ENCODE peak calls at places on chromosomes 4 and X, in four cellular contexts. F, B, N and Y are unnamed samples.

GRCh38 chr4:166066936-166067335 is 193.9 kb downstream of the TLL1 start:
- DNase-seq in F (no peak), B (no peak), N (no peak), Y (no peak)

GRCh38 chrX:51641421-51642021 is 22.8 kb upstream of the CENPVL3 start:
- DNase-seq in N (peak), B (peak), F (no peak), Y (no peak)

GRCh38 chr4:3301450-3302163 is 8.8 kb downstream of the RGS12 start:
- DNase-seq in F (no peak), N (no peak), B (no peak), Y (no peak)

GRCh38 chr4:3030551-3031356 is 43.6 kb downstream of the HTT-AS start:
- DNase-seq in B (no peak), F (no peak), N (no peak), Y (no peak)

GRCh38 chrX:69231903-69232302 is 66.7 kb upstream of the PJA1 start:
- DNase-seq in F (no peak), N (no peak), B (no peak), Y (no peak)

GRCh38 chr4:3480528-3481112 is 17.5 kb downstream of the DOK7 start:
- DNase-seq in F (no peak), B (peak), N (peak), Y (peak)

GRCh38 chr4:86453044-86453501 is 93.2 kb upstream of the MAPK10 start:
- DNase-seq in N (peak), F (no peak), B (no peak), Y (peak)

GRCh38 chr4:182238355-182238931 is 4.8 kb upstream of the TENM3 start:
- DNase-seq in B (no peak), N (no peak), F (no peak), Y (no peak)

GRCh38 chr4:158314756-158315487 is 104.6 kb downstream of the TMEM144 start:
- DNase-seq in B (no peak), F (no peak), N (peak), Y (no peak)

GRCh38 chr4:12875640-12876243 is 608.4 kb downstream of the RAB28 start:
- DNase-seq in F (no peak), N (no peak), B (no peak), Y (no peak)

GRCh38 chrX:45849261-45849660 is 648.6 kb upstream of the DIPK2B start:
- DNase-seq in F (no peak), N (no peak), B (peak), Y (no peak)

GRCh38 chrX:133660356-133660755 is 245.1 kb upstream of the GPC4 start:
- DNase-seq in B (no peak), N (no peak), F (no peak), Y (no peak)

GRCh38 chr4:121140712-121141111 is 23.4 kb downstream of the TNIP3 start:
- DNase-seq in B (no peak), N (no peak), F (no peak), Y (no peak)

GRCh38 chrX:8868070-8868795 is 67.0 kb upstream of the FAM9A start:
- DNase-seq in B (no peak), F (no peak), N (no peak), Y (no peak)

GRCh38 chrX:109843963-109844751 is 111.1 kb upstream of the ACSL4 start:
- DNase-seq in F (no peak), N (no peak), B (no peak), Y (no peak)

GRCh38 chrX:149185087-149185486 is 320.0 kb downstream of the IDS start:
- DNase-seq in F (no peak), N (no peak), B (no peak), Y (no peak)

GRCh38 chr4:86221076-86221475 is 138.8 kb downstream of the MAPK10 start:
- DNase-seq in B (no peak), N (no peak), F (no peak), Y (no peak)

GRCh38 chr4:4364486-4365208 is 22.3 kb upstream of the NSG1 start:
- DNase-seq in B (no peak), N (no peak), F (no peak), Y (no peak)

GRCh38 chr4:10087152-10087791 is 29.3 kb downstream of the WDR1 start:
- DNase-seq in B (no peak), N (no peak), F (no peak), Y (no peak)

GRCh38 chr4:187663076-187663475 is 332.5 kb upstream of the ZFP42 start:
- DNase-seq in F (no peak), N (no peak), B (no peak), Y (no peak)

GRCh38 chrX:45699158-45699557 is 498.5 kb upstream of the DIPK2B start:
- DNase-seq in N (no peak), B (no peak), F (no peak), Y (no peak)

GRCh38 chr4:25638221-25638601 is 17.4 kb upstream of the SLC34A2 start:
- DNase-seq in F (no peak), N (no peak), B (no peak), Y (no peak)

GRCh38 chr4:17681921-17682566 is 67.6 kb downstream of the MED28 start:
- DNase-seq in B (no peak), N (no peak), F (no peak), Y (no peak)

GRCh38 chrX:119728487-119728886 is 29.9 kb upstream of the SOWAHD start:
- DNase-seq in B (peak), N (no peak), F (no peak), Y (no peak)

GRCh38 chr4:118076958-118077766 is 42.9 kb downstream of the NDST3 start:
- DNase-seq in B (peak), F (no peak), N (no peak), Y (no peak)

GRCh38 chr4:173041482-173041881 is 127.1 kb upstream of the GALNT7 start:
- DNase-seq in F (no peak), N (no peak), B (no peak), Y (no peak)

GRCh38 chr4:48681856-48682255 is 98.2 kb downstream of the FRYL start:
- DNase-seq in B (peak), N (no peak), F (no peak), Y (no peak)

GRCh38 chr4:2266181-2266580 is 4.3 kb upstream of the MXD4 start:
- DNase-seq in F (no peak), N (peak), B (no peak), Y (peak)

GRCh38 chr4:106587558-106587957 is 219.0 kb upstream of the GIMD1 start:
- DNase-seq in B (no peak), N (no peak), F (no peak), Y (no peak)

GRCh38 chr4:7649411-7649740 is 214.6 kb upstream of the PSAPL1 start:
- DNase-seq in F (no peak), B (no peak), N (no peak), Y (no peak)

GRCh38 chr4:102530986-102531385 is 29.8 kb downstream of the NFKB1 start:
- DNase-seq in F (no peak), N (no peak), B (no peak), Y (no peak)

GRCh38 chr4:139887962-139888735 is 222.5 kb downstream of the MGST2 start:
- DNase-seq in N (no peak), F (no peak), B (no peak), Y (no peak)

GRCh38 chrX:9341305-9342201 is 123.3 kb upstream of the TBL1X start:
- DNase-seq in B (peak), F (no peak), N (peak), Y (peak)

GRCh38 chr4:55830741-55831140 is 11.2 kb downstream of the EXOC1L start:
- DNase-seq in N (no peak), B (no peak), F (no peak), Y (no peak)

GRCh38 chrX:40297949-40298539 is 200.3 kb upstream of the BCOR start:
- DNase-seq in N (no peak), F (no peak), B (peak), Y (no peak)

GRCh38 chrX:30643313-30643821 is 9.9 kb upstream of the GK start:
- DNase-seq in F (no peak), N (no peak), B (no peak), Y (no peak)

DNA sequence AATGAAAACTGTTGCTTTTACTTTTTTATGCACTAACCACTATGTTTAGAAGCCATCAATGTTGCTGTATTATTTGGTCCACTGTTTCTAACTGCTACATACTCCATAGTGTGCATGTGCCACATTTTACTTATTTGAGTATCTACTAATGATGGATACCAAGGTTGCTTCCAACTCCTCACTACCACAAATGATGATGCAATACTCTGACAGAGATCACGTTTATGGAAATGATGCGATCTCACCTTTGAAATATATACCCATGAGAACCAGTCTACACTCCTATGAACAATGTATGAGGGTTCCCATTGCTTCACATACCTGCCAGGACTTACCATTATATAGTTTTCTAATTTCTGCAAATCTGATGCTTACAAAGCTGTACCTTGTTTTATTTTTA is 44.2 kb downstream of the HUWE1 start:
- DNase-seq in N (no peak), B (no peak), F (no peak), Y (no peak)
- TF ChIP-seq POLR2A in N (no peak), B (no peak), F (no peak), Y (no peak)

GRCh38 chr4:128056396-128056795 is 4.7 kb upstream of the LARP1B start:
- DNase-seq in N (no peak), B (no peak), F (no peak), Y (no peak)
- TF ChIP-seq POLR2A in N (no peak), B (no peak), F (no peak), Y (no peak)

GRCh38 chr4:184534511-184535391 is 60.4 kb upstream of the IRF2 start:
- DNase-seq in F (no peak), B (peak), N (no peak), Y (no peak)

GRCh38 chr4:184536881-184537248 is 62.5 kb upstream of the IRF2 start:
- DNase-seq in F (no peak), B (peak), N (peak), Y (no peak)

GRCh38 chr4:184538023-184538599 is 63.8 kb upstream of the IRF2 start:
- DNase-seq in N (peak), B (peak), F (peak), Y (peak)

GRCh38 chr4:184537269-184538022 is 63.1 kb upstream of the IRF2 start:
- DNase-seq in F (peak), N (peak), B (peak), Y (peak)

DNA sequence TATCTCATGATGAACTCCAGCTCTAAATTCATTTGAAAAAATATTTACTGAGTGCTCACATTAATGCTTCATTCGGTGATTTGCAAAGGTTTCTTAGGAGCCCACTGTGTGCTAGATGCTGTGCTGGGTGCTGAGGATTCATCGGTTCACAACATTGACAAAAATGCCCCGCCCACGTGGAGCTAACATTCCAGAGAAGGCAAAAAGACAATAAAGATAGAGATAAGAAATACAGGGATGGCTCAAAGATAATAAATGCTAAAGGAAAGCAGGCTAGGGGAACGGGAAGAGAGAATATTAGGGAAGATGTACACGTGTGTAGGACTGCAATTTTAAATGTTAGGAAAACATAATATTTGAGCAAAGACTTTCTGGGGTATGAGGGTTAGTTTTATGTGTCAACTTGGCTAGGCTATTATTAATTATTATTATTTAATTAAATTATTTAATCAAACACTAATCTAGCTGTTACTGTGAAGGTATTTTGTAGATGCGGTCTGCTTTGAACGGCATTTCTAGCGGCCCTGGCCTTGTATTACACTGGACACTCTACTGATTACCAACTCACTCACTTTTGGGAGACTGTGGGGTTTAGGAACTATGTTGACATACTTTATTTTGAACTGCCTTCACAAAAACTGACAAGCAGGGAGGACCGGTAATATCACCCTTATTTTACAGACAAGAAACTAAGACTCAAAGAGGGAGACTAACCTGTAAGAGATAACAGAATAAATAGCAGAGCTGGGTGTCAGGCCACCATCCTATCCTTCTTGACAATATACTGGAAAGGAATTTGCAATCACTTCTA is 61.9 kb upstream of the IRF2 start:
- DNase-seq in F (no peak), B (peak), N (no peak), Y (no peak)
- TF ChIP-seq POLR2A in F (no peak), B (no peak), N (no peak), Y (no peak)

DNA sequence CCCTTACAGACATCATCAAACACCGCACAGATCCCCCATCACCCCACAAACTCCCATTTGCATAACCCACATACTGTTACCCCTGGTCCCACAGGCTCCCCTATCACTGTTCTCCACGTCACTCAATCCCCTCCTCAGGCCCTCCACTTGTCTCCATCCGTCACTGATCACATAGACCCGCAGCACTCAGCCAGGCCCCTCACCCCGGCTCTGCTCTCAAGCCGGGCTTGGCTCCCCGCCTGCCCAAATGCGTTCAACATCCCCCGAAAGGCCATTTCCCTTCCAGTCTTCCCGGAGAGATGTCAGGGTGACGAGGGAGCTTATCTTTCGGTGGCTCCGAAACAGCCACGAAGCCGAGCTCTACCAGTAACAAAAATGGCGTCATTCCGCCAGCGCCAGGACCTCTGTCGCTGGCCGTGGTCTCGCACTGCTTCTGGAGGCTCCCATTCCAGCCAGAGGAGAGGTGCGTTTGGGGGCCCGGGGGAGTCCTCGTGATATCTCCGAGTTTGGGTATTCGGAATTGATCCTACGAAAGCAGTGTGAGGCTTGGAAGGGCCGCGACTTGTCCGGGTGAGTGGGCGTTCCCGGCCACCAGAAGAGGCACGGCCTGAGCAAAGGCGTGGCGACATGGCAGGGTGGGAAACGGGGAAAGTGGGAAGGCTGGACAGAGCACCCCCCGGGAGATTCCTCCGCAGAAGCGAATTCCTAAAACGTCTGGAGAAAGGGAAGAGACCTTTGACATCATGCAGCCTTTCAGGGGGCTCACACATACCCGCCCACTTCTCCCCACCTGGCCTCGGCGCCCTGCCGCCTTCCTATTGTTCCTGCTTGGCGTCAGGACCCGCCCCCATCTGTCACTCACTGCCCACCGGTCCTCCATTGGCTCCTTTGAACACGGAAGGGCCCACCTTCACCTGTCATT is at the start of gene ZNF630:
- DNase-seq in B (peak), F (peak), N (peak), Y (peak)
- TF ChIP-seq POLR2A in B (no peak), F (no peak), N (peak), Y (peak)